ENCODE peak calls at places on chromosomes 6 and 20, in five cellular contexts. One of them, this sample, is unnamed.

GRCh38 chr6:69489970-69490369 is 306.8 kb downstream of the LMBRD1 start:
- DNase-seq in left ventricle myocardium inferior: no peak
- DNase-seq in GM06990: peak; percentile 7
- DNase-seq in fibroblast of lung: no peak
- DNase-seq in IMR-90: no peak
- DNase-seq in this sample: no peak

GRCh38 chr6:136587527-136587926 is 37.3 kb upstream of the MAP7 start:
- DNase-seq in left ventricle myocardium inferior: no peak
- DNase-seq in GM06990: no peak
- DNase-seq in fibroblast of lung: peak; percentile 46
- DNase-seq in IMR-90: peak; percentile 60
- DNase-seq in this sample: peak; percentile 49

GRCh38 chr20:58127731-58128130 is 100.7 kb downstream of the ANKRD60 start:
- DNase-seq in left ventricle myocardium inferior: no peak
- DNase-seq in GM06990: no peak
- DNase-seq in fibroblast of lung: peak; percentile 43
- DNase-seq in IMR-90: peak; percentile 22
- DNase-seq in this sample: peak; percentile 3

GRCh38 chr6:41940759-41941279 is 789 bp downstream of the CCND3 start:
- DNase-seq in left ventricle myocardium inferior: peak; percentile 69
- DNase-seq in GM06990: peak; percentile 66
- DNase-seq in fibroblast of lung: no peak
- DNase-seq in IMR-90: peak; percentile 12
- DNase-seq in this sample: peak; percentile 38

GRCh38 chr6:108275971-108276370 is 15.1 kb upstream of the SNX3 start:
- DNase-seq in left ventricle myocardium inferior: no peak
- DNase-seq in GM06990: no peak
- DNase-seq in fibroblast of lung: no peak
- DNase-seq in IMR-90: no peak
- DNase-seq in this sample: no peak

GRCh38 chr6:159790947-159791598 is 806 bp downstream of the MRPL18 start:
- DNase-seq in left ventricle myocardium inferior: no peak
- DNase-seq in GM06990: peak; percentile 36
- DNase-seq in fibroblast of lung: no peak
- DNase-seq in IMR-90: no peak
- DNase-seq in this sample: no peak

GRCh38 chr6:152380993-152381898 is 255.9 kb downstream of the SYNE1 start:
- DNase-seq in left ventricle myocardium inferior: peak; percentile 71
- DNase-seq in GM06990: no peak
- DNase-seq in fibroblast of lung: peak; percentile 97
- DNase-seq in IMR-90: peak; percentile 97
- DNase-seq in this sample: peak; percentile 95

GRCh38 chr6:128803911-128804310 is 79.0 kb upstream of the LAMA2 start:
- DNase-seq in left ventricle myocardium inferior: no peak
- DNase-seq in GM06990: no peak
- DNase-seq in fibroblast of lung: peak; percentile 84
- DNase-seq in IMR-90: peak; percentile 90
- DNase-seq in this sample: peak; percentile 49

GRCh38 chr20:40513010-40513409 is 176.0 kb downstream of the MAFB start:
- DNase-seq in left ventricle myocardium inferior: no peak
- DNase-seq in GM06990: no peak
- DNase-seq in fibroblast of lung: no peak
- DNase-seq in IMR-90: no peak
- DNase-seq in this sample: no peak

GRCh38 chr6:151478670-151479069 is 15.1 kb upstream of the CCDC170 start:
- DNase-seq in left ventricle myocardium inferior: no peak
- DNase-seq in GM06990: no peak
- DNase-seq in fibroblast of lung: no peak
- DNase-seq in IMR-90: no peak
- DNase-seq in this sample: no peak

GRCh38 chr6:74357329-74357728 is 661.3 kb downstream of the CD109 start:
- DNase-seq in left ventricle myocardium inferior: no peak
- DNase-seq in GM06990: no peak
- DNase-seq in fibroblast of lung: peak; percentile 28
- DNase-seq in IMR-90: peak; percentile 46
- DNase-seq in this sample: peak; percentile 36

GRCh38 chr6:126267621-126268020 is 72.3 kb upstream of the CENPW start:
- DNase-seq in left ventricle myocardium inferior: no peak
- DNase-seq in GM06990: no peak
- DNase-seq in fibroblast of lung: no peak
- DNase-seq in IMR-90: no peak
- DNase-seq in this sample: peak; percentile 0

GRCh38 chr6:134317471-134318131 is at the start of gene SGK1:
- DNase-seq in left ventricle myocardium inferior: no peak
- DNase-seq in GM06990: peak; percentile 12
- DNase-seq in fibroblast of lung: peak; percentile 58
- DNase-seq in IMR-90: peak; percentile 49
- DNase-seq in this sample: peak; percentile 67

GRCh38 chr20:10842116-10842515 is 168.3 kb upstream of the JAG1 start:
- DNase-seq in left ventricle myocardium inferior: no peak
- DNase-seq in GM06990: no peak
- DNase-seq in fibroblast of lung: peak; percentile 65
- DNase-seq in IMR-90: no peak
- DNase-seq in this sample: no peak

GRCh38 chr6:168007592-168008338 is 10.3 kb downstream of the KIF25 start:
- DNase-seq in left ventricle myocardium inferior: no peak
- DNase-seq in GM06990: no peak
- DNase-seq in fibroblast of lung: peak; percentile 99
- DNase-seq in IMR-90: peak; percentile 99
- DNase-seq in this sample: peak; percentile 100

GRCh38 chr6:5665173-5665572 is 341.6 kb downstream of the NRN1 start:
- DNase-seq in left ventricle myocardium inferior: no peak
- DNase-seq in GM06990: peak; percentile 25
- DNase-seq in fibroblast of lung: no peak
- DNase-seq in IMR-90: no peak
- DNase-seq in this sample: no peak

GRCh38 chr6:29005183-29005885 is at the start of gene ZNF311:
- DNase-seq in left ventricle myocardium inferior: peak; percentile 55
- DNase-seq in GM06990: no peak
- DNase-seq in fibroblast of lung: peak; percentile 81
- DNase-seq in IMR-90: peak; percentile 43
- DNase-seq in this sample: peak; percentile 61

GRCh38 chr20:53302695-53303094 is 290.9 kb downstream of the ZNF217 start:
- DNase-seq in left ventricle myocardium inferior: no peak
- DNase-seq in GM06990: no peak
- DNase-seq in fibroblast of lung: no peak
- DNase-seq in IMR-90: no peak
- DNase-seq in this sample: no peak

GRCh38 chr6:45148711-45149341 is 179.3 kb upstream of the RUNX2 start:
- DNase-seq in left ventricle myocardium inferior: no peak
- DNase-seq in GM06990: no peak
- DNase-seq in fibroblast of lung: peak; percentile 74
- DNase-seq in IMR-90: peak; percentile 55
- DNase-seq in this sample: peak; percentile 63

GRCh38 chr6:150056916-150057315 is 12.0 kb downstream of the ULBP3 start:
- DNase-seq in left ventricle myocardium inferior: no peak
- DNase-seq in GM06990: no peak
- DNase-seq in fibroblast of lung: no peak
- DNase-seq in IMR-90: no peak
- DNase-seq in this sample: no peak

GRCh38 chr6:46994933-46995332 is 47.2 kb downstream of the ADGRF1 start:
- DNase-seq in left ventricle myocardium inferior: no peak
- DNase-seq in GM06990: no peak
- DNase-seq in fibroblast of lung: no peak
- DNase-seq in IMR-90: no peak
- DNase-seq in this sample: no peak

GRCh38 chr20:6489361-6490154 is 277.9 kb upstream of the BMP2 start:
- DNase-seq in left ventricle myocardium inferior: no peak
- DNase-seq in GM06990: no peak
- DNase-seq in fibroblast of lung: peak; percentile 89
- DNase-seq in IMR-90: no peak
- DNase-seq in this sample: peak; percentile 59

GRCh38 chr6:147161974-147162495 is 42.2 kb upstream of the STXBP5 start:
- DNase-seq in left ventricle myocardium inferior: no peak
- DNase-seq in GM06990: no peak
- DNase-seq in fibroblast of lung: peak; percentile 89
- DNase-seq in IMR-90: peak; percentile 95
- DNase-seq in this sample: peak; percentile 87

GRCh38 chr20:4266183-4266582 is 250.8 kb upstream of the RNF24 start:
- DNase-seq in left ventricle myocardium inferior: no peak
- DNase-seq in GM06990: no peak
- DNase-seq in fibroblast of lung: no peak
- DNase-seq in IMR-90: no peak
- DNase-seq in this sample: no peak

DNA sequence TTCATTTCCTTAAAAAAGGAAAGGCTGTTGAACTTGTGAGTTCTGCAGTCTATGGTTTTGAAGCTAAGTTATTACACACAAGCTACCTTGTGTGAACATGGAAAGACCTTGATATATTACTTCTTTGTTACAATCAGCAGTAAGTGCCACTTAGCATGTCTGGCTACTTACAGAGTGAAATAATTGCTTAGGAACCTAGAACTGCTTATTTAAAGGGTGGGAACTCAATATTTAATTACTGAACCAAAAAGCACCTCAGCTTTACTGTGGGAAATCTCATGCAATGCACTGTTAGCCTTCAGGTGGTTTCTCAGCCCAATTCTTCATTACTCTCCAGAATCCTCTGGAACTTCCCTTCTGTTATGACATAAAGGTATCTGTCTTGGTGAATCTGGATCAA is 17.9 kb downstream of the PERP start:
- DNase-seq in left ventricle myocardium inferior: no peak
- DNase-seq in GM06990: no peak
- DNase-seq in fibroblast of lung: no peak
- DNase-seq in IMR-90: no peak
- DNase-seq in this sample: no peak
- TF ChIP-seq CTCF in left ventricle myocardium inferior: no peak
- TF ChIP-seq CTCF in GM06990: no peak
- TF ChIP-seq CTCF in fibroblast of lung: no peak
- TF ChIP-seq CTCF in IMR-90: no peak
- TF ChIP-seq CTCF in this sample: no peak

DNA sequence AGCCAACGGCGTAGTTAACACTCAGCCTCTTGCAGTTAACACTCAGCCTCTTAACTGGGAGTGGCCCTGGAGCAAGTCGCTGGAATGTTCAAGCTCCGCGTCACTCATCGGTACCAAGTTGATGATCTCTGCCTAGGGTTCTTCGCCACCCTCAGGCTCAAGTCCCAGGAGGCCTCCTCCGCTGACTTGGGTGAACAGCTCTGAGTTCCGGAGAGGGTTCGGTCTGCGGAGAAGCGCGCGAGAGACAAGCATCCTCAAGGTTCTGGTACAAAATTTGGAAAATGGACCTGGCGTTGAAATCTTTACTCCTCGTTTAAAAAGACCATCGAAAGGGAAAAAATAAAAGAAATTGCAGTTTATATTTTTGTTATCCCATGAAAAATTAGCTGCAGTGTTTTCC is 876 bp upstream of the DSP start:
- DNase-seq in left ventricle myocardium inferior: peak; percentile 40
- DNase-seq in GM06990: no peak
- DNase-seq in fibroblast of lung: no peak
- DNase-seq in IMR-90: no peak
- DNase-seq in this sample: no peak
- H3K4me3 ChIP-seq in left ventricle myocardium inferior: peak overlapping the region; percentile 75
- H3K4me3 ChIP-seq in GM06990: no peak overlapping the region
- H3K4me3 ChIP-seq in fibroblast of lung: peak overlapping the region; percentile 46
- H3K4me3 ChIP-seq in IMR-90: peak overlapping the region; percentile 98
- H3K4me3 ChIP-seq in this sample: peak overlapping the region; percentile 6

GRCh38 chr6:1013656-1014430 is 298.1 kb upstream of the FOXQ1 start:
- DNase-seq in left ventricle myocardium inferior: no peak
- DNase-seq in GM06990: peak; percentile 47
- DNase-seq in fibroblast of lung: peak; percentile 9
- DNase-seq in IMR-90: no peak
- DNase-seq in this sample: no peak

GRCh38 chr6:1020133-1020532 is 291.8 kb upstream of the FOXQ1 start:
- DNase-seq in left ventricle myocardium inferior: no peak
- DNase-seq in GM06990: no peak
- DNase-seq in fibroblast of lung: no peak
- DNase-seq in IMR-90: no peak
- DNase-seq in this sample: no peak

GRCh38 chr6:1014431-1014807 is 297.5 kb upstream of the FOXQ1 start:
- DNase-seq in left ventricle myocardium inferior: no peak
- DNase-seq in GM06990: no peak
- DNase-seq in fibroblast of lung: no peak
- DNase-seq in IMR-90: no peak
- DNase-seq in this sample: no peak

GRCh38 chr6:1016329-1017302 is 295.3 kb upstream of the FOXQ1 start:
- DNase-seq in left ventricle myocardium inferior: no peak
- DNase-seq in GM06990: no peak
- DNase-seq in fibroblast of lung: no peak
- DNase-seq in IMR-90: no peak
- DNase-seq in this sample: no peak

DNA sequence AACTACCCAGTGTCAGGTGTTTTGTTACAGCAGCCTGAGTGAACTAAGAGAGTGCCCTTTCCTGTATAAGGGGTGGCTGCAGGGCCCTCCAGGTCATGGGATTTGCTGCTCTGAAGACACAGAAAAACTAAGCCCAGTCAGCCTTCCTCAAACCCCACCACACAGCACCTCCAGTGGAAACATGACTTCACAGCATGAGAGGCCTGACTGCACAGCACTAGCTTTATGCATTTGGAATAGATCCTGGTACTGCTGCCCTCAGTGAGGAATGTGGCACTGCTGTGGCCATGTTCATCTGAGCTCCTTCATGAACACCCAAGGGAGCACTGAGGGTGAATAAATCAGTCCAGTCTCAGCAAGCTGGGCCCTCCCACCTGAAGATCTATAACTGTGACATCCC is 296.1 kb upstream of the FOXQ1 start:
- DNase-seq in left ventricle myocardium inferior: no peak
- DNase-seq in GM06990: no peak
- DNase-seq in fibroblast of lung: peak; percentile 16
- DNase-seq in IMR-90: no peak
- DNase-seq in this sample: peak; percentile 20
- TF ChIP-seq CTCF in left ventricle myocardium inferior: no peak
- TF ChIP-seq CTCF in GM06990: no peak
- TF ChIP-seq CTCF in fibroblast of lung: peak; percentile 10
- TF ChIP-seq CTCF in IMR-90: no peak
- TF ChIP-seq CTCF in this sample: peak; percentile 34

GRCh38 chr6:34213772-34214171 is 22.9 kb upstream of the HMGA1 start:
- DNase-seq in left ventricle myocardium inferior: no peak
- DNase-seq in GM06990: no peak
- DNase-seq in fibroblast of lung: peak; percentile 37
- DNase-seq in IMR-90: peak; percentile 81
- DNase-seq in this sample: peak; percentile 64
- H3K4me3 ChIP-seq in left ventricle myocardium inferior: no peak overlapping the region
- H3K4me3 ChIP-seq in GM06990: no peak overlapping the region
- H3K4me3 ChIP-seq in fibroblast of lung: no peak overlapping the region
- H3K4me3 ChIP-seq in IMR-90: no peak overlapping the region
- H3K4me3 ChIP-seq in this sample: no peak overlapping the region

GRCh38 chr20:46057856-46058655 is 29.0 kb downstream of the SLC12A5 start:
- DNase-seq in left ventricle myocardium inferior: peak; percentile 51
- DNase-seq in GM06990: no peak
- DNase-seq in fibroblast of lung: peak; percentile 62
- DNase-seq in IMR-90: peak; percentile 47
- DNase-seq in this sample: peak; percentile 33
- TF ChIP-seq CTCF in left ventricle myocardium inferior: peak; percentile 44
- TF ChIP-seq CTCF in GM06990: no peak
- TF ChIP-seq CTCF in fibroblast of lung: peak; percentile 42
- TF ChIP-seq CTCF in IMR-90: peak; percentile 23
- TF ChIP-seq CTCF in this sample: peak; percentile 40